ENCODE peak calls at places on chromosomes 3 and 15, in four cellular contexts. One of them, this sample, is unnamed.

GRCh38 chr15:57541805-57542504 is 49.7 kb upstream of the MYZAP start:
- DNase-seq in SJSA1: peak
- DNase-seq in activated T-helper 1 cell treated with Interleukin-2 at 50 U/mL for 16 hours: no peak
- DNase-seq in activated CD8-positive, alpha-beta memory T cell treated with anti-CD3 and anti-CD28 coated beads, Interleukin-2, amount 10 ng/mL, durations not matched to agents 7 days and 5 days: peak
- DNase-seq in this sample: no peak

GRCh38 chr15:56804908-56805307 is 71.6 kb upstream of the ZNF280D start:
- DNase-seq in SJSA1: no peak
- DNase-seq in activated T-helper 1 cell treated with Interleukin-2 at 50 U/mL for 16 hours: no peak
- DNase-seq in activated CD8-positive, alpha-beta memory T cell treated with anti-CD3 and anti-CD28 coated beads, Interleukin-2, amount 10 ng/mL, durations not matched to agents 7 days and 5 days: no peak
- DNase-seq in this sample: no peak

GRCh38 chr3:17055374-17056276 is 170.9 kb downstream of the PLCL2 start:
- DNase-seq in activated T-helper 1 cell treated with Interleukin-2 at 50 U/mL for 16 hours: no peak
- DNase-seq in activated CD8-positive, alpha-beta memory T cell treated with anti-CD3 and anti-CD28 coated beads, Interleukin-2, amount 10 ng/mL, durations not matched to agents 7 days and 5 days: peak
- DNase-seq in SJSA1: no peak
- DNase-seq in this sample: no peak

GRCh38 chr3:18751514-18751913 is 326.4 kb upstream of the SATB1 start:
- DNase-seq in SJSA1: no peak
- DNase-seq in activated T-helper 1 cell treated with Interleukin-2 at 50 U/mL for 16 hours: no peak
- DNase-seq in activated CD8-positive, alpha-beta memory T cell treated with anti-CD3 and anti-CD28 coated beads, Interleukin-2, amount 10 ng/mL, durations not matched to agents 7 days and 5 days: no peak
- DNase-seq in this sample: no peak

GRCh38 chr3:192079098-192079497 is 618.1 kb downstream of the PYDC2 start:
- DNase-seq in SJSA1: no peak
- DNase-seq in activated CD8-positive, alpha-beta memory T cell treated with anti-CD3 and anti-CD28 coated beads, Interleukin-2, amount 10 ng/mL, durations not matched to agents 7 days and 5 days: no peak
- DNase-seq in activated T-helper 1 cell treated with Interleukin-2 at 50 U/mL for 16 hours: no peak
- DNase-seq in this sample: no peak

GRCh38 chr15:89743011-89743410 is 8.0 kb downstream of the MESP1 start:
- DNase-seq in activated CD8-positive, alpha-beta memory T cell treated with anti-CD3 and anti-CD28 coated beads, Interleukin-2, amount 10 ng/mL, durations not matched to agents 7 days and 5 days: no peak
- DNase-seq in SJSA1: no peak
- DNase-seq in activated T-helper 1 cell treated with Interleukin-2 at 50 U/mL for 16 hours: no peak
- DNase-seq in this sample: no peak

GRCh38 chr15:88118741-88119140 is 137.8 kb downstream of the NTRK3 start:
- DNase-seq in activated CD8-positive, alpha-beta memory T cell treated with anti-CD3 and anti-CD28 coated beads, Interleukin-2, amount 10 ng/mL, durations not matched to agents 7 days and 5 days: no peak
- DNase-seq in SJSA1: no peak
- DNase-seq in activated T-helper 1 cell treated with Interleukin-2 at 50 U/mL for 16 hours: no peak
- DNase-seq in this sample: no peak

GRCh38 chr3:150168694-150169093 is 198.0 kb upstream of the PFN2 start:
- DNase-seq in SJSA1: no peak
- DNase-seq in activated CD8-positive, alpha-beta memory T cell treated with anti-CD3 and anti-CD28 coated beads, Interleukin-2, amount 10 ng/mL, durations not matched to agents 7 days and 5 days: no peak
- DNase-seq in activated T-helper 1 cell treated with Interleukin-2 at 50 U/mL for 16 hours: no peak
- DNase-seq in this sample: no peak

GRCh38 chr3:127717357-127718243 is 44.8 kb downstream of the ABTB1 start:
- DNase-seq in activated T-helper 1 cell treated with Interleukin-2 at 50 U/mL for 16 hours: no peak
- DNase-seq in SJSA1: no peak
- DNase-seq in activated CD8-positive, alpha-beta memory T cell treated with anti-CD3 and anti-CD28 coated beads, Interleukin-2, amount 10 ng/mL, durations not matched to agents 7 days and 5 days: no peak
- DNase-seq in this sample: no peak

GRCh38 chr3:150232992-150233451 is 175.1 kb upstream of the TSC22D2 start:
- DNase-seq in activated T-helper 1 cell treated with Interleukin-2 at 50 U/mL for 16 hours: no peak
- DNase-seq in SJSA1: peak
- DNase-seq in activated CD8-positive, alpha-beta memory T cell treated with anti-CD3 and anti-CD28 coated beads, Interleukin-2, amount 10 ng/mL, durations not matched to agents 7 days and 5 days: no peak
- DNase-seq in this sample: no peak

GRCh38 chr3:19825175-19825574 is 108.8 kb downstream of the EFHB start:
- DNase-seq in activated CD8-positive, alpha-beta memory T cell treated with anti-CD3 and anti-CD28 coated beads, Interleukin-2, amount 10 ng/mL, durations not matched to agents 7 days and 5 days: no peak
- DNase-seq in activated T-helper 1 cell treated with Interleukin-2 at 50 U/mL for 16 hours: no peak
- DNase-seq in SJSA1: no peak
- DNase-seq in this sample: no peak

GRCh38 chr3:48592519-48593087 is 2.5 kb downstream of the COL7A1 start:
- DNase-seq in SJSA1: no peak
- DNase-seq in activated CD8-positive, alpha-beta memory T cell treated with anti-CD3 and anti-CD28 coated beads, Interleukin-2, amount 10 ng/mL, durations not matched to agents 7 days and 5 days: no peak
- DNase-seq in activated T-helper 1 cell treated with Interleukin-2 at 50 U/mL for 16 hours: no peak
- DNase-seq in this sample: no peak

GRCh38 chr3:187101184-187102072 is 37.9 kb downstream of the RPL39L start:
- DNase-seq in SJSA1: peak
- DNase-seq in activated CD8-positive, alpha-beta memory T cell treated with anti-CD3 and anti-CD28 coated beads, Interleukin-2, amount 10 ng/mL, durations not matched to agents 7 days and 5 days: peak
- DNase-seq in activated T-helper 1 cell treated with Interleukin-2 at 50 U/mL for 16 hours: peak
- DNase-seq in this sample: peak

GRCh38 chr3:193962986-193963683 is 172.8 kb upstream of the HES1 start:
- DNase-seq in activated CD8-positive, alpha-beta memory T cell treated with anti-CD3 and anti-CD28 coated beads, Interleukin-2, amount 10 ng/mL, durations not matched to agents 7 days and 5 days: no peak
- DNase-seq in SJSA1: no peak
- DNase-seq in activated T-helper 1 cell treated with Interleukin-2 at 50 U/mL for 16 hours: no peak
- DNase-seq in this sample: peak

GRCh38 chr3:133608405-133608804 is 34.9 kb downstream of the CDV3 start:
- DNase-seq in activated CD8-positive, alpha-beta memory T cell treated with anti-CD3 and anti-CD28 coated beads, Interleukin-2, amount 10 ng/mL, durations not matched to agents 7 days and 5 days: no peak
- DNase-seq in activated T-helper 1 cell treated with Interleukin-2 at 50 U/mL for 16 hours: no peak
- DNase-seq in SJSA1: no peak
- DNase-seq in this sample: no peak

GRCh38 chr3:170999737-171000242 is 26.7 kb downstream of the SLC2A2 start:
- DNase-seq in activated CD8-positive, alpha-beta memory T cell treated with anti-CD3 and anti-CD28 coated beads, Interleukin-2, amount 10 ng/mL, durations not matched to agents 7 days and 5 days: no peak
- DNase-seq in SJSA1: no peak
- DNase-seq in activated T-helper 1 cell treated with Interleukin-2 at 50 U/mL for 16 hours: no peak
- DNase-seq in this sample: no peak

GRCh38 chr3:55937301-55937700 is 450.2 kb upstream of the WNT5A start:
- DNase-seq in activated T-helper 1 cell treated with Interleukin-2 at 50 U/mL for 16 hours: no peak
- DNase-seq in activated CD8-positive, alpha-beta memory T cell treated with anti-CD3 and anti-CD28 coated beads, Interleukin-2, amount 10 ng/mL, durations not matched to agents 7 days and 5 days: no peak
- DNase-seq in SJSA1: no peak
- DNase-seq in this sample: no peak

GRCh38 chr3:12741205-12741604 is 17.9 kb downstream of the TMEM40 start:
- DNase-seq in activated CD8-positive, alpha-beta memory T cell treated with anti-CD3 and anti-CD28 coated beads, Interleukin-2, amount 10 ng/mL, durations not matched to agents 7 days and 5 days: no peak
- DNase-seq in activated T-helper 1 cell treated with Interleukin-2 at 50 U/mL for 16 hours: no peak
- DNase-seq in SJSA1: no peak
- DNase-seq in this sample: no peak

GRCh38 chr3:192901435-192901834 is 16.2 kb downstream of the MB21D2 start:
- DNase-seq in activated T-helper 1 cell treated with Interleukin-2 at 50 U/mL for 16 hours: no peak
- DNase-seq in activated CD8-positive, alpha-beta memory T cell treated with anti-CD3 and anti-CD28 coated beads, Interleukin-2, amount 10 ng/mL, durations not matched to agents 7 days and 5 days: no peak
- DNase-seq in SJSA1: peak
- DNase-seq in this sample: no peak

GRCh38 chr3:171358891-171359218 is 101.3 kb downstream of the TNIK start:
- DNase-seq in activated CD8-positive, alpha-beta memory T cell treated with anti-CD3 and anti-CD28 coated beads, Interleukin-2, amount 10 ng/mL, durations not matched to agents 7 days and 5 days: no peak
- DNase-seq in SJSA1: no peak
- DNase-seq in activated T-helper 1 cell treated with Interleukin-2 at 50 U/mL for 16 hours: no peak
- DNase-seq in this sample: no peak

GRCh38 chr3:64916192-64916798 is 228.5 kb upstream of the ADAMTS9 start:
- DNase-seq in SJSA1: no peak
- DNase-seq in activated CD8-positive, alpha-beta memory T cell treated with anti-CD3 and anti-CD28 coated beads, Interleukin-2, amount 10 ng/mL, durations not matched to agents 7 days and 5 days: no peak
- DNase-seq in activated T-helper 1 cell treated with Interleukin-2 at 50 U/mL for 16 hours: no peak
- DNase-seq in this sample: no peak

GRCh38 chr15:64161688-64162477 is 939 bp downstream of the PPIB start:
- DNase-seq in activated CD8-positive, alpha-beta memory T cell treated with anti-CD3 and anti-CD28 coated beads, Interleukin-2, amount 10 ng/mL, durations not matched to agents 7 days and 5 days: no peak
- DNase-seq in SJSA1: no peak
- DNase-seq in activated T-helper 1 cell treated with Interleukin-2 at 50 U/mL for 16 hours: no peak
- DNase-seq in this sample: no peak

GRCh38 chr3:80010021-80010420 is 242.2 kb upstream of the ROBO1 start:
- DNase-seq in SJSA1: no peak
- DNase-seq in activated CD8-positive, alpha-beta memory T cell treated with anti-CD3 and anti-CD28 coated beads, Interleukin-2, amount 10 ng/mL, durations not matched to agents 7 days and 5 days: no peak
- DNase-seq in activated T-helper 1 cell treated with Interleukin-2 at 50 U/mL for 16 hours: no peak
- DNase-seq in this sample: no peak

GRCh38 chr3:194265505-194265892 is 85.6 kb downstream of the CPN2 start:
- DNase-seq in activated T-helper 1 cell treated with Interleukin-2 at 50 U/mL for 16 hours: no peak
- DNase-seq in SJSA1: no peak
- DNase-seq in activated CD8-positive, alpha-beta memory T cell treated with anti-CD3 and anti-CD28 coated beads, Interleukin-2, amount 10 ng/mL, durations not matched to agents 7 days and 5 days: no peak
- DNase-seq in this sample: no peak